ENCODE peak calls at places on chromosomes 3 and 15, in seven cellular contexts. One of them, this sample, is unnamed.

GRCh38 chr3:39138804-39139415 is 14.5 kb downstream of the CSRNP1 start:
- DNase-seq in GM23248: peak
- DNase-seq in NCI-H2081: no peak
- DNase-seq in T-helper 2 cell: no peak
- DNase-seq in fibroblast of the aortic adventitia: peak
- DNase-seq in NCI-H2171: no peak
- DNase-seq in activated T-helper 1 cell treated with Interleukin-2 at 50 U/mL for 16 hours: no peak
- DNase-seq in this sample: no peak

GRCh38 chr15:78061963-78062427 is 15.5 kb downstream of the TBC1D2B start:
- DNase-seq in GM23248: peak
- DNase-seq in NCI-H2081: no peak
- DNase-seq in T-helper 2 cell: no peak
- DNase-seq in fibroblast of the aortic adventitia: peak
- DNase-seq in NCI-H2171: no peak
- DNase-seq in activated T-helper 1 cell treated with Interleukin-2 at 50 U/mL for 16 hours: no peak
- DNase-seq in this sample: no peak

GRCh38 chr3:104673981-104674380 is 692.7 kb upstream of the ALCAM start:
- DNase-seq in GM23248: no peak
- DNase-seq in NCI-H2081: no peak
- DNase-seq in T-helper 2 cell: no peak
- DNase-seq in fibroblast of the aortic adventitia: peak
- DNase-seq in NCI-H2171: no peak
- DNase-seq in activated T-helper 1 cell treated with Interleukin-2 at 50 U/mL for 16 hours: no peak
- DNase-seq in this sample: no peak

GRCh38 chr3:43624619-43625305 is 3.0 kb upstream of the ANO10 start:
- DNase-seq in GM23248: no peak
- DNase-seq in NCI-H2081: no peak
- DNase-seq in T-helper 2 cell: no peak
- DNase-seq in fibroblast of the aortic adventitia: no peak
- DNase-seq in NCI-H2171: no peak
- DNase-seq in activated T-helper 1 cell treated with Interleukin-2 at 50 U/mL for 16 hours: no peak
- DNase-seq in this sample: no peak

GRCh38 chr3:38222032-38222634 is 43.5 kb upstream of the SLC22A13 start:
- DNase-seq in GM23248: no peak
- DNase-seq in NCI-H2081: no peak
- DNase-seq in T-helper 2 cell: no peak
- DNase-seq in fibroblast of the aortic adventitia: no peak
- DNase-seq in NCI-H2171: no peak
- DNase-seq in activated T-helper 1 cell treated with Interleukin-2 at 50 U/mL for 16 hours: no peak
- DNase-seq in this sample: no peak

GRCh38 chr3:196788509-196788908 is 48.9 kb downstream of the PAK2 start:
- DNase-seq in GM23248: no peak
- DNase-seq in NCI-H2081: no peak
- DNase-seq in T-helper 2 cell: no peak
- DNase-seq in fibroblast of the aortic adventitia: no peak
- DNase-seq in NCI-H2171: no peak
- DNase-seq in activated T-helper 1 cell treated with Interleukin-2 at 50 U/mL for 16 hours: no peak
- DNase-seq in this sample: no peak

GRCh38 chr3:183745300-183746098 is 47.9 kb downstream of the YEATS2 start:
- DNase-seq in GM23248: no peak
- DNase-seq in NCI-H2081: no peak
- DNase-seq in T-helper 2 cell: no peak
- DNase-seq in fibroblast of the aortic adventitia: peak
- DNase-seq in NCI-H2171: no peak
- DNase-seq in activated T-helper 1 cell treated with Interleukin-2 at 50 U/mL for 16 hours: no peak
- DNase-seq in this sample: no peak

GRCh38 chr3:13348671-13349396 is 71.3 kb downstream of the NUP210 start:
- DNase-seq in GM23248: no peak
- DNase-seq in NCI-H2081: no peak
- DNase-seq in T-helper 2 cell: no peak
- DNase-seq in fibroblast of the aortic adventitia: no peak
- DNase-seq in NCI-H2171: no peak
- DNase-seq in activated T-helper 1 cell treated with Interleukin-2 at 50 U/mL for 16 hours: no peak
- DNase-seq in this sample: no peak

GRCh38 chr15:89462198-89462912 is 34.0 kb downstream of the RHCG start:
- DNase-seq in GM23248: peak
- DNase-seq in NCI-H2081: no peak
- DNase-seq in T-helper 2 cell: no peak
- DNase-seq in fibroblast of the aortic adventitia: peak
- DNase-seq in NCI-H2171: no peak
- DNase-seq in activated T-helper 1 cell treated with Interleukin-2 at 50 U/mL for 16 hours: no peak
- DNase-seq in this sample: no peak

GRCh38 chr3:72017935-72018334 is 233.0 kb upstream of the PROK2 start:
- DNase-seq in GM23248: no peak
- DNase-seq in NCI-H2081: no peak
- DNase-seq in T-helper 2 cell: no peak
- DNase-seq in fibroblast of the aortic adventitia: no peak
- DNase-seq in NCI-H2171: no peak
- DNase-seq in activated T-helper 1 cell treated with Interleukin-2 at 50 U/mL for 16 hours: no peak
- DNase-seq in this sample: no peak

GRCh38 chr3:142904639-142905441 is 16.0 kb upstream of the PCOLCE2 start:
- DNase-seq in GM23248: peak
- DNase-seq in NCI-H2081: no peak
- DNase-seq in T-helper 2 cell: no peak
- DNase-seq in fibroblast of the aortic adventitia: peak
- DNase-seq in NCI-H2171: no peak
- DNase-seq in activated T-helper 1 cell treated with Interleukin-2 at 50 U/mL for 16 hours: no peak
- DNase-seq in this sample: no peak

GRCh38 chr3:10955694-10956453 is 36.7 kb upstream of the SLC6A1 start:
- DNase-seq in GM23248: no peak
- DNase-seq in NCI-H2081: no peak
- DNase-seq in T-helper 2 cell: no peak
- DNase-seq in fibroblast of the aortic adventitia: no peak
- DNase-seq in NCI-H2171: no peak
- DNase-seq in activated T-helper 1 cell treated with Interleukin-2 at 50 U/mL for 16 hours: no peak
- DNase-seq in this sample: no peak

GRCh38 chr3:142501004-142501926 is 53.4 kb upstream of the XRN1 start:
- DNase-seq in GM23248: peak
- DNase-seq in NCI-H2081: no peak
- DNase-seq in T-helper 2 cell: no peak
- DNase-seq in fibroblast of the aortic adventitia: peak
- DNase-seq in NCI-H2171: no peak
- DNase-seq in activated T-helper 1 cell treated with Interleukin-2 at 50 U/mL for 16 hours: no peak
- DNase-seq in this sample: no peak

GRCh38 chr15:48645558-48646330 is at the start of gene FBN1:
- DNase-seq in GM23248: peak
- DNase-seq in NCI-H2081: no peak
- DNase-seq in T-helper 2 cell: no peak
- DNase-seq in fibroblast of the aortic adventitia: peak
- DNase-seq in NCI-H2171: peak
- DNase-seq in activated T-helper 1 cell treated with Interleukin-2 at 50 U/mL for 16 hours: no peak
- DNase-seq in this sample: no peak

GRCh38 chr3:139561959-139562676 is 22.6 kb upstream of the RBP1 start:
- DNase-seq in GM23248: peak
- DNase-seq in NCI-H2081: peak
- DNase-seq in T-helper 2 cell: no peak
- DNase-seq in fibroblast of the aortic adventitia: peak
- DNase-seq in NCI-H2171: peak
- DNase-seq in activated T-helper 1 cell treated with Interleukin-2 at 50 U/mL for 16 hours: no peak
- DNase-seq in this sample: no peak

GRCh38 chr3:46663611-46664135 is 29.8 kb downstream of the ALS2CL start:
- DNase-seq in GM23248: peak
- DNase-seq in NCI-H2081: peak
- DNase-seq in T-helper 2 cell: no peak
- DNase-seq in fibroblast of the aortic adventitia: no peak
- DNase-seq in NCI-H2171: no peak
- DNase-seq in activated T-helper 1 cell treated with Interleukin-2 at 50 U/mL for 16 hours: no peak
- DNase-seq in this sample: no peak

GRCh38 chr3:83048556-83048955 is 1287.1 kb upstream of the GBE1 start:
- DNase-seq in GM23248: no peak
- DNase-seq in NCI-H2081: no peak
- DNase-seq in T-helper 2 cell: no peak
- DNase-seq in fibroblast of the aortic adventitia: no peak
- DNase-seq in NCI-H2171: no peak
- DNase-seq in activated T-helper 1 cell treated with Interleukin-2 at 50 U/mL for 16 hours: no peak
- DNase-seq in this sample: no peak

GRCh38 chr15:98649621-98649995 is 1.3 kb downstream of the IGF1R start:
- DNase-seq in GM23248: peak
- DNase-seq in NCI-H2081: peak
- DNase-seq in T-helper 2 cell: no peak
- DNase-seq in fibroblast of the aortic adventitia: peak
- DNase-seq in NCI-H2171: no peak
- DNase-seq in activated T-helper 1 cell treated with Interleukin-2 at 50 U/mL for 16 hours: peak
- DNase-seq in this sample: no peak

GRCh38 chr3:15325228-15325627 is 7.2 kb downstream of the SH3BP5 start:
- DNase-seq in GM23248: peak
- DNase-seq in NCI-H2081: no peak
- DNase-seq in T-helper 2 cell: no peak
- DNase-seq in fibroblast of the aortic adventitia: peak
- DNase-seq in NCI-H2171: no peak
- DNase-seq in activated T-helper 1 cell treated with Interleukin-2 at 50 U/mL for 16 hours: no peak
- DNase-seq in this sample: no peak

GRCh38 chr15:40598126-40598525 is 4.1 kb downstream of the KNL1 start:
- DNase-seq in GM23248: no peak
- DNase-seq in NCI-H2081: no peak
- DNase-seq in T-helper 2 cell: no peak
- DNase-seq in fibroblast of the aortic adventitia: no peak
- DNase-seq in NCI-H2171: no peak
- DNase-seq in activated T-helper 1 cell treated with Interleukin-2 at 50 U/mL for 16 hours: no peak
- DNase-seq in this sample: no peak

GRCh38 chr3:100522125-100522524 is 29.7 kb downstream of the TMEM45A start:
- DNase-seq in GM23248: no peak
- DNase-seq in NCI-H2081: no peak
- DNase-seq in T-helper 2 cell: no peak
- DNase-seq in fibroblast of the aortic adventitia: no peak
- DNase-seq in NCI-H2171: no peak
- DNase-seq in activated T-helper 1 cell treated with Interleukin-2 at 50 U/mL for 16 hours: no peak
- DNase-seq in this sample: no peak

GRCh38 chr15:52657338-52657737 is 21.9 kb downstream of the ATOSA start:
- DNase-seq in GM23248: peak
- DNase-seq in NCI-H2081: no peak
- DNase-seq in T-helper 2 cell: no peak
- DNase-seq in fibroblast of the aortic adventitia: peak
- DNase-seq in NCI-H2171: no peak
- DNase-seq in activated T-helper 1 cell treated with Interleukin-2 at 50 U/mL for 16 hours: no peak
- DNase-seq in this sample: no peak

GRCh38 chr3:111498022-111498421 is 44.0 kb upstream of the CD96 start:
- DNase-seq in GM23248: no peak
- DNase-seq in NCI-H2081: no peak
- DNase-seq in T-helper 2 cell: no peak
- DNase-seq in fibroblast of the aortic adventitia: no peak
- DNase-seq in NCI-H2171: no peak
- DNase-seq in activated T-helper 1 cell treated with Interleukin-2 at 50 U/mL for 16 hours: no peak
- DNase-seq in this sample: no peak

GRCh38 chr15:62119224-62119925 is 45.7 kb downstream of the C2CD4B start:
- DNase-seq in GM23248: peak
- DNase-seq in NCI-H2081: no peak
- DNase-seq in T-helper 2 cell: no peak
- DNase-seq in fibroblast of the aortic adventitia: peak
- DNase-seq in NCI-H2171: no peak
- DNase-seq in activated T-helper 1 cell treated with Interleukin-2 at 50 U/mL for 16 hours: no peak
- DNase-seq in this sample: no peak

GRCh38 chr15:86231864-86232801 is 152.5 kb downstream of the AGBL1 start:
- DNase-seq in GM23248: peak
- DNase-seq in NCI-H2081: no peak
- DNase-seq in T-helper 2 cell: peak
- DNase-seq in fibroblast of the aortic adventitia: peak
- DNase-seq in NCI-H2171: no peak
- DNase-seq in activated T-helper 1 cell treated with Interleukin-2 at 50 U/mL for 16 hours: no peak
- DNase-seq in this sample: no peak

GRCh38 chr3:89845053-89845452 is 737.6 kb downstream of the EPHA3 start:
- DNase-seq in GM23248: no peak
- DNase-seq in NCI-H2081: no peak
- DNase-seq in T-helper 2 cell: no peak
- DNase-seq in fibroblast of the aortic adventitia: no peak
- DNase-seq in NCI-H2171: no peak
- DNase-seq in activated T-helper 1 cell treated with Interleukin-2 at 50 U/mL for 16 hours: no peak
- DNase-seq in this sample: no peak

GRCh38 chr15:43376017-43376705 is 5.3 kb downstream of the TUBGCP4 start:
- DNase-seq in GM23248: peak
- DNase-seq in NCI-H2081: peak
- DNase-seq in T-helper 2 cell: peak
- DNase-seq in fibroblast of the aortic adventitia: peak
- DNase-seq in NCI-H2171: peak
- DNase-seq in activated T-helper 1 cell treated with Interleukin-2 at 50 U/mL for 16 hours: peak
- DNase-seq in this sample: peak

GRCh38 chr3:172859035-172859434 is 108.5 kb downstream of the ECT2 start:
- DNase-seq in GM23248: no peak
- DNase-seq in NCI-H2081: no peak
- DNase-seq in T-helper 2 cell: no peak
- DNase-seq in fibroblast of the aortic adventitia: no peak
- DNase-seq in NCI-H2171: no peak
- DNase-seq in activated T-helper 1 cell treated with Interleukin-2 at 50 U/mL for 16 hours: no peak
- DNase-seq in this sample: no peak

GRCh38 chr3:89246326-89246725 is 138.9 kb downstream of the EPHA3 start:
- DNase-seq in GM23248: no peak
- DNase-seq in NCI-H2081: no peak
- DNase-seq in T-helper 2 cell: no peak
- DNase-seq in fibroblast of the aortic adventitia: no peak
- DNase-seq in NCI-H2171: no peak
- DNase-seq in activated T-helper 1 cell treated with Interleukin-2 at 50 U/mL for 16 hours: no peak
- DNase-seq in this sample: no peak

GRCh38 chr15:78565951-78566774 is 843 bp downstream of the CHRNA5 start:
- DNase-seq in GM23248: peak
- DNase-seq in NCI-H2081: peak
- DNase-seq in T-helper 2 cell: no peak
- DNase-seq in fibroblast of the aortic adventitia: peak
- DNase-seq in NCI-H2171: peak
- DNase-seq in activated T-helper 1 cell treated with Interleukin-2 at 50 U/mL for 16 hours: no peak
- DNase-seq in this sample: no peak

GRCh38 chr3:175378348-175378747 is 519.2 kb downstream of the NAALADL2 start:
- DNase-seq in GM23248: no peak
- DNase-seq in NCI-H2081: no peak
- DNase-seq in T-helper 2 cell: no peak
- DNase-seq in fibroblast of the aortic adventitia: no peak
- DNase-seq in NCI-H2171: no peak
- DNase-seq in activated T-helper 1 cell treated with Interleukin-2 at 50 U/mL for 16 hours: no peak
- DNase-seq in this sample: no peak

GRCh38 chr15:64461577-64462162 is 1.3 kb downstream of the ZNF609 start:
- DNase-seq in GM23248: peak
- DNase-seq in NCI-H2081: peak
- DNase-seq in T-helper 2 cell: no peak
- DNase-seq in fibroblast of the aortic adventitia: peak
- DNase-seq in NCI-H2171: no peak
- DNase-seq in activated T-helper 1 cell treated with Interleukin-2 at 50 U/mL for 16 hours: no peak
- DNase-seq in this sample: no peak

GRCh38 chr15:66935121-66935520 is 130.3 kb upstream of the SMAD3 start:
- DNase-seq in GM23248: peak
- DNase-seq in NCI-H2081: no peak
- DNase-seq in T-helper 2 cell: no peak
- DNase-seq in fibroblast of the aortic adventitia: no peak
- DNase-seq in NCI-H2171: no peak
- DNase-seq in activated T-helper 1 cell treated with Interleukin-2 at 50 U/mL for 16 hours: no peak
- DNase-seq in this sample: no peak

GRCh38 chr3:78139166-78139565 is 1099.3 kb downstream of the ROBO2 start:
- DNase-seq in GM23248: peak
- DNase-seq in NCI-H2081: no peak
- DNase-seq in T-helper 2 cell: no peak
- DNase-seq in fibroblast of the aortic adventitia: peak
- DNase-seq in NCI-H2171: no peak
- DNase-seq in activated T-helper 1 cell treated with Interleukin-2 at 50 U/mL for 16 hours: no peak
- DNase-seq in this sample: no peak